ENCODE peak calls at places on chromosomes 4 and X, in four cellular contexts. B is MM.1S, A is fibroblast of lung, S is K562. Z is an unnamed sample.

GRCh38 chr4:682490-683172 is 6.3 kb downstream of the SLC49A3 start:
- DNase-seq in A (no peak), B (no peak), S (no peak), Z (no peak)

GRCh38 chrX:20515841-20516461 is 249.2 kb upstream of the RPS6KA3 start:
- DNase-seq in S (no peak), A (peak), B (peak), Z (peak)

GRCh38 chr4:41156574-41156973 is 57.8 kb downstream of the APBB2 start:
- DNase-seq in A (peak), S (no peak), B (no peak), Z (no peak)

GRCh38 chrX:36199926-36200325 is 280.4 kb downstream of the CFAP47 start:
- DNase-seq in S (no peak), B (no peak), A (no peak), Z (no peak)

GRCh38 chrX:46704767-46705386 is 54.0 kb downstream of the SLC9A7 start:
- DNase-seq in B (no peak), A (no peak), S (no peak), Z (peak)

GRCh38 chr4:140423106-140423505 is 4.3 kb downstream of the CLGN start:
- DNase-seq in A (peak), B (no peak), S (no peak), Z (no peak)

GRCh38 chr4:53861856-53862610 is 202.4 kb downstream of the CHIC2 start:
- DNase-seq in B (no peak), A (peak), S (no peak), Z (no peak)

GRCh38 chr4:56434599-56435000 is 815 bp downstream of the PPAT start:
- DNase-seq in A (peak), B (peak), S (no peak), Z (no peak)

GRCh38 chr4:184459413-184459812 is 14.9 kb downstream of the IRF2 start:
- DNase-seq in A (peak), S (no peak), B (no peak), Z (no peak)

GRCh38 chr4:102452854-102453253 is 48.3 kb upstream of the NFKB1 start:
- DNase-seq in A (no peak), B (no peak), S (no peak), Z (no peak)

GRCh38 chr4:80196259-80197131 is 808 bp upstream of the PRDM8 start:
- DNase-seq in S (no peak), B (no peak), A (no peak), Z (no peak)

GRCh38 chr4:115042496-115042895 is 70.9 kb downstream of the NDST4 start:
- DNase-seq in A (no peak), B (no peak), S (no peak), Z (no peak)
- TF ChIP-seq CTCF in A (no peak), B (no peak), S (no peak), Z (no peak)

GRCh38 chr4:158065176-158065575 is 107.6 kb downstream of the GASK1B start:
- DNase-seq in S (no peak), A (no peak), B (no peak), Z (no peak)
- TF ChIP-seq CTCF in S (no peak), A (no peak), B (no peak), Z (no peak)

DNA sequence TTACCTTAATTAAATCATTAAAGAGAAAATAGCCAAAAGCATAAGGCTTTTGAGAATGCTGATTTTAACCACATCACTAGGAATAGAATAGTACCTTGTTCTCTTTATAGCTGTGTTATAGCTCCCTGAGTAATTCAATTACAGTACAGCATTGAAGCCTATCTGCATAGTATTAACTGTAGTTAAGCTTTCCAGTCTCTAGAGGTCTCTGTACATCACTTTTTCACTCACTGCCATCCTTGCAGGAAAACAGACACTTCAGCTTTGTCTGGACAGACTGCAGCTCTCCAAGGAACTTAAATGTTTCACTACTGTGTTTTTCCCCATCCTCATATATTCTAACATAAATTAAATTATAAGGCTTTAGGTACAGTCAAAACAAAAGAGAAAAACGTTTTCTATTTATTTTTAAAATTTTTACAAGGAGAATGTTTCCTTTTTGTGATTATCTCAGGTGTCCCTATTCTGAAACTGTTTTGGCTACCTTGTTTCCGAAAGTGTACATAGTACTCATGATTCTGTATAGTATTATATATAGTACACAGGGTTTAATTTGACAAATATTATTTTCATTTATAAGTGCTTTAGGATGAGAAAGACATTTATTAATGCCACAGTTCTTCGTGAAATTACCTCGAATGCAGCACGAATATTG is 407.9 kb downstream of the PCDH18 start:
- DNase-seq in A (peak), S (no peak), B (peak), Z (no peak)
- TF ChIP-seq CTCF in A (peak), S (no peak), B (peak), Z (no peak)

DNA sequence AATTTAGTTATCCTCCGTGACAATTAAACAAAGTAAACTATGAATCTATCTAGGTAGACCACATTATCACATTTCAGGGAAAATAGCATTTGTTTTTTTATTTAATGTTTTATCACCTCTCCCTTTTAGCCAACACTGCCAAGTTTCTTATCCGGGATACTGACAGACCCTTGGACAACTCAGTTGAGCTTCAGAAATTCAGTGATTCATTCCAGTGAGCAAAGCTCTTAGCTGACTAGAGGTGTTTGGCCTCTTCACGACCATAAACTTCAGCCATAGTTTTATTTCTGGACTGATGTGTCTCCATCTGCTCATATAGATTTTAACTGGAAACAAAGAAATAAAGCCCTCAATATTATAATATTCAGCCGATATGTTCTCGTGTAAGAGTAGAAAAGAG is 15.2 kb downstream of the SLITRK2 start:
- DNase-seq in S (no peak), A (no peak), B (no peak), Z (no peak)
- TF ChIP-seq CTCF in S (no peak), A (no peak), B (no peak), Z (no peak)

GRCh38 chrX:1933964-1934363 is 319.1 kb downstream of the ASMT start:
- DNase-seq in S (no peak), A (no peak), B (no peak), Z (no peak)
- TF ChIP-seq CTCF in S (no peak), A (no peak), B (no peak), Z (no peak)

GRCh38 chr4:178598672-178599071 is 1156.4 kb upstream of the AGA start:
- DNase-seq in B (no peak), A (peak), S (no peak), Z (no peak)

GRCh38 chr4:178602833-178603232 is 1160.6 kb upstream of the AGA start:
- DNase-seq in B (no peak), S (no peak), A (peak), Z (no peak)

GRCh38 chr4:178599521-178599920 is 1157.3 kb upstream of the AGA start:
- DNase-seq in S (no peak), A (peak), B (no peak), Z (no peak)
- TF ChIP-seq CTCF in S (no peak), A (no peak), B (no peak), Z (no peak)

DNA sequence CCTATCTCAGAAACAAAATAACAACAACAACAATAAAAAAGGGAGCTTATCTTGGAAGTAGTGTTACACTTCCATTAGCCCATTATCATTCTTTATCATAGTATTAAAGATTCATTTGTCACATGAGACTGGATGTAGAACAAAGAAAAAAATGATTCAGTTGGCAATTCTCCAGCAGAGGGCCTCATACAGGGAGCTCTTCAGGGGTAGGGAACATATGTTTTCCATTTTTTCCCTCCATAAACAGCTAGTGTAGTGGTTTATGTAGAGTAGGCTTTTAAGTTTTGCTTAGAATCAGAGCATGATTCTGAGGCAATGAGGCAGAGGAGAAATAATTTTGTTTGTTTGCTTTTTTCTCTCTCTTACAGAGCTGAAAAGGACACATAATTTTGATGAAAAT is 5.8 kb downstream of the CPE start:
- DNase-seq in S (no peak), A (peak), B (no peak), Z (no peak)
- TF ChIP-seq CTCF in S (peak), A (no peak), B (peak), Z (no peak)

GRCh38 chrX:120366794-120367193 is 4.9 kb downstream of the ATP1B4 start:
- DNase-seq in B (no peak), S (no peak), A (no peak), Z (no peak)

GRCh38 chrX:120365968-120366367 is 4.1 kb downstream of the ATP1B4 start:
- DNase-seq in S (no peak), B (no peak), A (no peak), Z (no peak)

GRCh38 chrX:120367390-120368100 is 5.7 kb downstream of the ATP1B4 start:
- DNase-seq in B (no peak), S (no peak), A (no peak), Z (no peak)

GRCh38 chrX:120361906-120362305 is at the start of gene ATP1B4:
- DNase-seq in A (no peak), S (no peak), B (no peak), Z (no peak)

GRCh38 chrX:120365320-120365719 is 3.4 kb downstream of the ATP1B4 start:
- DNase-seq in B (peak), S (peak), A (peak), Z (peak)
- TF ChIP-seq CTCF in B (peak), S (peak), A (peak), Z (peak)

GRCh38 chr4:71141125-71141524 is 147.7 kb downstream of the DCK start:
- DNase-seq in A (peak), S (no peak), B (peak), Z (no peak)
- TF ChIP-seq CTCF in A (no peak), S (no peak), B (no peak), Z (no peak)